ENCODE peak calls at places on chromosome 14, in ten cellular contexts. One of them, this sample, is unnamed.

GRCh38 chr14:102226356-102227125 is 78.4 kb downstream of the MOK start:
- DNase-seq in stimulated activated CD8-positive, alpha-beta memory T cell treated with anti-CD3 and anti-CD28 coated beads, Interleukin-7, amount 100 ng/mL, for 4 hours: no peak
- DNase-seq in GM04504: no peak
- DNase-seq in activated CD4-positive, CD25-positive, alpha-beta regulatory T cell: no peak
- DNase-seq in stimulated activated CD4-positive, alpha-beta T cell treated with anti-CD3 and anti-CD28 coated beads, Interleukin-15, amount 100 ng/mL, for 48 hours: no peak
- DNase-seq in M059J: no peak
- DNase-seq in activated CD4-positive, alpha-beta T cell treated with anti-CD3 and anti-CD28 coated beads for 36 hours: no peak
- DNase-seq in neural crest cell: no peak
- DNase-seq in neural progenitor cell: no peak
- DNase-seq in epithelial cell of esophagus: no peak
- DNase-seq in this sample: no peak

GRCh38 chr14:65949711-65950516 is 536.3 kb upstream of the CCDC196 start:
- DNase-seq in stimulated activated CD8-positive, alpha-beta memory T cell treated with anti-CD3 and anti-CD28 coated beads, Interleukin-7, amount 100 ng/mL, for 4 hours: no peak
- DNase-seq in GM04504: no peak
- DNase-seq in activated CD4-positive, CD25-positive, alpha-beta regulatory T cell: no peak
- DNase-seq in stimulated activated CD4-positive, alpha-beta T cell treated with anti-CD3 and anti-CD28 coated beads, Interleukin-15, amount 100 ng/mL, for 48 hours: peak; percentile 40
- DNase-seq in M059J: peak; percentile 51
- DNase-seq in activated CD4-positive, alpha-beta T cell treated with anti-CD3 and anti-CD28 coated beads for 36 hours: peak; percentile 77
- DNase-seq in neural crest cell: no peak
- DNase-seq in neural progenitor cell: no peak
- DNase-seq in epithelial cell of esophagus: peak; percentile 69
- DNase-seq in this sample: no peak

GRCh38 chr14:99459491-99460100 is 21.1 kb downstream of the SETD3 start:
- DNase-seq in stimulated activated CD8-positive, alpha-beta memory T cell treated with anti-CD3 and anti-CD28 coated beads, Interleukin-7, amount 100 ng/mL, for 4 hours: no peak
- DNase-seq in GM04504: no peak
- DNase-seq in activated CD4-positive, CD25-positive, alpha-beta regulatory T cell: no peak
- DNase-seq in stimulated activated CD4-positive, alpha-beta T cell treated with anti-CD3 and anti-CD28 coated beads, Interleukin-15, amount 100 ng/mL, for 48 hours: no peak
- DNase-seq in M059J: no peak
- DNase-seq in activated CD4-positive, alpha-beta T cell treated with anti-CD3 and anti-CD28 coated beads for 36 hours: no peak
- DNase-seq in neural crest cell: no peak
- DNase-seq in neural progenitor cell: no peak
- DNase-seq in epithelial cell of esophagus: no peak
- DNase-seq in this sample: no peak

GRCh38 chr14:65639216-65639615 is 226.7 kb downstream of the FUT8 start:
- DNase-seq in stimulated activated CD8-positive, alpha-beta memory T cell treated with anti-CD3 and anti-CD28 coated beads, Interleukin-7, amount 100 ng/mL, for 4 hours: no peak
- DNase-seq in GM04504: peak; percentile 1
- DNase-seq in activated CD4-positive, CD25-positive, alpha-beta regulatory T cell: no peak
- DNase-seq in stimulated activated CD4-positive, alpha-beta T cell treated with anti-CD3 and anti-CD28 coated beads, Interleukin-15, amount 100 ng/mL, for 48 hours: no peak
- DNase-seq in M059J: peak; percentile 29
- DNase-seq in activated CD4-positive, alpha-beta T cell treated with anti-CD3 and anti-CD28 coated beads for 36 hours: no peak
- DNase-seq in neural crest cell: no peak
- DNase-seq in neural progenitor cell: no peak
- DNase-seq in epithelial cell of esophagus: peak; percentile 2
- DNase-seq in this sample: no peak

GRCh38 chr14:84098261-84098660 is 1431.7 kb upstream of the FLRT2 start:
- DNase-seq in stimulated activated CD8-positive, alpha-beta memory T cell treated with anti-CD3 and anti-CD28 coated beads, Interleukin-7, amount 100 ng/mL, for 4 hours: no peak
- DNase-seq in GM04504: no peak
- DNase-seq in activated CD4-positive, CD25-positive, alpha-beta regulatory T cell: no peak
- DNase-seq in stimulated activated CD4-positive, alpha-beta T cell treated with anti-CD3 and anti-CD28 coated beads, Interleukin-15, amount 100 ng/mL, for 48 hours: no peak
- DNase-seq in M059J: no peak
- DNase-seq in activated CD4-positive, alpha-beta T cell treated with anti-CD3 and anti-CD28 coated beads for 36 hours: no peak
- DNase-seq in neural crest cell: no peak
- DNase-seq in neural progenitor cell: no peak
- DNase-seq in epithelial cell of esophagus: no peak
- DNase-seq in this sample: no peak

GRCh38 chr14:45038256-45038655 is 45.7 kb upstream of the PRPF39 start:
- DNase-seq in stimulated activated CD8-positive, alpha-beta memory T cell treated with anti-CD3 and anti-CD28 coated beads, Interleukin-7, amount 100 ng/mL, for 4 hours: no peak
- DNase-seq in GM04504: no peak
- DNase-seq in activated CD4-positive, CD25-positive, alpha-beta regulatory T cell: no peak
- DNase-seq in stimulated activated CD4-positive, alpha-beta T cell treated with anti-CD3 and anti-CD28 coated beads, Interleukin-15, amount 100 ng/mL, for 48 hours: no peak
- DNase-seq in M059J: no peak
- DNase-seq in activated CD4-positive, alpha-beta T cell treated with anti-CD3 and anti-CD28 coated beads for 36 hours: no peak
- DNase-seq in neural crest cell: no peak
- DNase-seq in neural progenitor cell: no peak
- DNase-seq in epithelial cell of esophagus: no peak
- DNase-seq in this sample: no peak

GRCh38 chr14:101733211-101733610 is 28.3 kb upstream of the PPP2R5C start:
- DNase-seq in stimulated activated CD8-positive, alpha-beta memory T cell treated with anti-CD3 and anti-CD28 coated beads, Interleukin-7, amount 100 ng/mL, for 4 hours: no peak
- DNase-seq in GM04504: peak; percentile 4
- DNase-seq in activated CD4-positive, CD25-positive, alpha-beta regulatory T cell: no peak
- DNase-seq in stimulated activated CD4-positive, alpha-beta T cell treated with anti-CD3 and anti-CD28 coated beads, Interleukin-15, amount 100 ng/mL, for 48 hours: no peak
- DNase-seq in M059J: peak; percentile 71
- DNase-seq in activated CD4-positive, alpha-beta T cell treated with anti-CD3 and anti-CD28 coated beads for 36 hours: no peak
- DNase-seq in neural crest cell: no peak
- DNase-seq in neural progenitor cell: no peak
- DNase-seq in epithelial cell of esophagus: peak; percentile 77
- DNase-seq in this sample: no peak

GRCh38 chr14:90560529-90560928 is 163.7 kb downstream of the CALM1 start:
- DNase-seq in stimulated activated CD8-positive, alpha-beta memory T cell treated with anti-CD3 and anti-CD28 coated beads, Interleukin-7, amount 100 ng/mL, for 4 hours: no peak
- DNase-seq in GM04504: no peak
- DNase-seq in activated CD4-positive, CD25-positive, alpha-beta regulatory T cell: no peak
- DNase-seq in stimulated activated CD4-positive, alpha-beta T cell treated with anti-CD3 and anti-CD28 coated beads, Interleukin-15, amount 100 ng/mL, for 48 hours: no peak
- DNase-seq in M059J: no peak
- DNase-seq in activated CD4-positive, alpha-beta T cell treated with anti-CD3 and anti-CD28 coated beads for 36 hours: no peak
- DNase-seq in neural crest cell: no peak
- DNase-seq in neural progenitor cell: no peak
- DNase-seq in epithelial cell of esophagus: no peak
- DNase-seq in this sample: no peak

GRCh38 chr14:51680031-51680430 is 28.3 kb downstream of the FRMD6 start:
- DNase-seq in stimulated activated CD8-positive, alpha-beta memory T cell treated with anti-CD3 and anti-CD28 coated beads, Interleukin-7, amount 100 ng/mL, for 4 hours: no peak
- DNase-seq in GM04504: no peak
- DNase-seq in activated CD4-positive, CD25-positive, alpha-beta regulatory T cell: no peak
- DNase-seq in stimulated activated CD4-positive, alpha-beta T cell treated with anti-CD3 and anti-CD28 coated beads, Interleukin-15, amount 100 ng/mL, for 48 hours: no peak
- DNase-seq in M059J: no peak
- DNase-seq in activated CD4-positive, alpha-beta T cell treated with anti-CD3 and anti-CD28 coated beads for 36 hours: no peak
- DNase-seq in neural crest cell: no peak
- DNase-seq in neural progenitor cell: no peak
- DNase-seq in epithelial cell of esophagus: no peak
- DNase-seq in this sample: no peak

GRCh38 chr14:23930742-23931141 is 22.8 kb upstream of the DHRS4 start:
- DNase-seq in stimulated activated CD8-positive, alpha-beta memory T cell treated with anti-CD3 and anti-CD28 coated beads, Interleukin-7, amount 100 ng/mL, for 4 hours: no peak
- DNase-seq in GM04504: peak; percentile 48
- DNase-seq in activated CD4-positive, CD25-positive, alpha-beta regulatory T cell: no peak
- DNase-seq in stimulated activated CD4-positive, alpha-beta T cell treated with anti-CD3 and anti-CD28 coated beads, Interleukin-15, amount 100 ng/mL, for 48 hours: no peak
- DNase-seq in M059J: peak; percentile 69
- DNase-seq in activated CD4-positive, alpha-beta T cell treated with anti-CD3 and anti-CD28 coated beads for 36 hours: no peak
- DNase-seq in neural crest cell: no peak
- DNase-seq in neural progenitor cell: no peak
- DNase-seq in epithelial cell of esophagus: no peak
- DNase-seq in this sample: no peak

GRCh38 chr14:57060276-57060956 is 208.3 kb downstream of the EXOC5 start:
- DNase-seq in stimulated activated CD8-positive, alpha-beta memory T cell treated with anti-CD3 and anti-CD28 coated beads, Interleukin-7, amount 100 ng/mL, for 4 hours: no peak
- DNase-seq in GM04504: no peak
- DNase-seq in activated CD4-positive, CD25-positive, alpha-beta regulatory T cell: no peak
- DNase-seq in stimulated activated CD4-positive, alpha-beta T cell treated with anti-CD3 and anti-CD28 coated beads, Interleukin-15, amount 100 ng/mL, for 48 hours: peak; percentile 15
- DNase-seq in M059J: peak; percentile 16
- DNase-seq in activated CD4-positive, alpha-beta T cell treated with anti-CD3 and anti-CD28 coated beads for 36 hours: peak; percentile 62
- DNase-seq in neural crest cell: no peak
- DNase-seq in neural progenitor cell: peak; percentile 44
- DNase-seq in epithelial cell of esophagus: peak; percentile 81
- DNase-seq in this sample: no peak